ENCODE peak calls at places on chromosomes 2 and 18, in seven cellular contexts. Q is Peyer's patch, E is body of pancreas, O is mucosa of descending colon, N is HCEC 1CT, W is HS-27A, C is stromal cell of bone marrow. H is an unnamed sample.

GRCh38 chr2:68946117-68946516 is 6.6 kb downstream of the GKN2 start:
- DNase-seq in E (no peak), Q (no peak), C (no peak), N (no peak), W (no peak), O (no peak), H (no peak)

GRCh38 chr2:215644233-215644929 is 208.5 kb upstream of the FN1 start:
- DNase-seq in C (no peak), O (no peak), Q (no peak), W (no peak), E (no peak), N (no peak), H (no peak)

GRCh38 chr2:145792745-145793144 is 1272.8 kb upstream of the ZEB2 start:
- DNase-seq in E (no peak), C (no peak), N (no peak), O (no peak), W (no peak), Q (no peak), H (no peak)

GRCh38 chr2:113886479-113887383 is 3.2 kb upstream of the ACTR3 start:
- DNase-seq in Q (peak), E (no peak), N (peak), O (peak), C (peak), W (peak), H (no peak)

GRCh38 chr18:57698571-57699276 is 77.1 kb upstream of the NARS1 start:
- DNase-seq in Q (no peak), C (peak), W (no peak), N (peak), O (no peak), E (no peak), H (peak)

GRCh38 chr2:148110184-148110583 is 89.3 kb downstream of the MBD5 start:
- DNase-seq in N (no peak), Q (no peak), E (no peak), C (no peak), W (no peak), O (no peak), H (no peak)

GRCh38 chr2:168346725-168347477 is 99.5 kb upstream of the STK39 start:
- DNase-seq in O (peak), N (peak), Q (peak), E (peak), C (peak), W (no peak), H (peak)

GRCh38 chr2:239264838-239265651 is 135.8 kb downstream of the HDAC4 start:
- DNase-seq in Q (peak), E (no peak), W (no peak), N (peak), O (peak), C (peak), H (no peak)

GRCh38 chr18:78080761-78081160 is 831.1 kb downstream of the GALR1 start:
- DNase-seq in Q (no peak), C (no peak), N (no peak), O (no peak), W (no peak), E (no peak), H (no peak)

GRCh38 chr2:181396575-181397062 is 60.6 kb upstream of the ITGA4 start:
- DNase-seq in W (no peak), C (no peak), E (no peak), O (no peak), Q (no peak), N (no peak), H (no peak)

GRCh38 chr2:130181338-130181879 is at the start of gene SMPD4:
- DNase-seq in E (peak), N (peak), O (peak), W (peak), Q (peak), C (peak), H (peak)

GRCh38 chr18:8970843-8971242 is 131.7 kb upstream of the NDUFV2 start:
- DNase-seq in N (no peak), C (no peak), E (no peak), Q (no peak), W (no peak), O (no peak), H (no peak)

GRCh38 chr2:28390857-28391563 is 1.6 kb upstream of the FOSL2 start:
- DNase-seq in W (peak), C (no peak), E (peak), N (peak), O (peak), Q (no peak), H (peak)

GRCh38 chr2:132977812-132978529 is 308.0 kb upstream of the LYPD1 start:
- DNase-seq in C (peak), E (no peak), O (no peak), W (no peak), Q (no peak), N (peak), H (peak)

GRCh38 chr2:190698895-190699294 is 50.0 kb downstream of the NAB1 start:
- DNase-seq in O (no peak), C (no peak), Q (no peak), N (peak), W (no peak), E (no peak), H (no peak)

GRCh38 chr2:135456431-135456830 is 74.6 kb downstream of the ZRANB3 start:
- DNase-seq in N (no peak), O (no peak), C (no peak), W (no peak), Q (no peak), E (no peak), H (no peak)

GRCh38 chr2:204691911-204692510 is 146.7 kb downstream of the PARD3B start:
- DNase-seq in C (peak), Q (no peak), W (no peak), O (no peak), E (peak), N (peak), H (peak)

GRCh38 chr2:32009479-32010256 is 1.1 kb downstream of the MEMO1 start:
- DNase-seq in W (no peak), Q (peak), N (peak), E (peak), C (no peak), O (peak), H (peak)

GRCh38 chr2:4673025-4673489 is 969.7 kb downstream of the DCDC2C start:
- DNase-seq in W (no peak), E (no peak), O (no peak), C (peak), Q (no peak), N (no peak), H (no peak)

GRCh38 chr2:30695749-30696148 is 111.5 kb downstream of the CAPN13 start:
- DNase-seq in Q (no peak), N (no peak), E (no peak), W (no peak), C (no peak), O (no peak), H (no peak)

GRCh38 chr2:86194751-86195054 is 559 bp downstream of the IMMT start:
- DNase-seq in O (peak), W (no peak), N (peak), Q (peak), E (no peak), C (no peak), H (no peak)

GRCh38 chr18:34658101-34658500 is 52.0 kb upstream of the DTNA start:
- DNase-seq in N (no peak), Q (no peak), W (no peak), C (no peak), O (no peak), E (no peak), H (no peak)

GRCh38 chr2:160493227-160494028 is at the start of gene RBMS1:
- DNase-seq in W (no peak), N (peak), Q (peak), O (peak), C (no peak), E (peak), H (no peak)

GRCh38 chr2:68316091-68316490 is 3.7 kb downstream of the CNRIP1 start:
- DNase-seq in O (no peak), N (no peak), Q (no peak), W (no peak), C (no peak), E (no peak), H (no peak)

GRCh38 chr2:207202645-207203044 is 36.9 kb upstream of the KLF7 start:
- DNase-seq in C (no peak), W (no peak), N (peak), Q (no peak), O (no peak), E (no peak), H (no peak)

GRCh38 chr18:75216212-75216925 is 5.8 kb downstream of the TSHZ1 start:
- DNase-seq in N (no peak), E (no peak), C (no peak), W (no peak), Q (no peak), O (no peak), H (no peak)

GRCh38 chr18:13566941-13567762 is 159.2 kb downstream of the FAM210A start:
- DNase-seq in C (no peak), O (no peak), W (no peak), N (no peak), E (no peak), Q (peak), H (peak)

GRCh38 chr2:232330068-232330999 is 48.2 kb upstream of the ALPP start:
- DNase-seq in C (no peak), Q (no peak), W (no peak), E (no peak), N (no peak), O (peak), H (no peak)

GRCh38 chr2:112629224-112629623 is 16.5 kb upstream of the SLC20A1 start:
- DNase-seq in W (no peak), C (no peak), N (peak), Q (no peak), O (no peak), E (no peak), H (no peak)

GRCh38 chr2:187297806-187298205 is 150.2 kb downstream of the CALCRL start:
- DNase-seq in W (no peak), E (no peak), Q (no peak), C (no peak), O (no peak), N (no peak), H (no peak)

GRCh38 chr2:20664071-20664390 is 2.9 kb upstream of the GDF7 start:
- DNase-seq in W (no peak), O (no peak), Q (no peak), E (no peak), C (no peak), N (no peak), H (no peak)